ENCODE peak calls at places on chromosomes 3 and 15, in four cellular contexts. D is A549, U is sigmoid colon, G is ovary. H is an unnamed sample.
A peak's percentile ranks its signal among the peaks of the same experiment; 100 is the strongest.

GRCh38 chr3:11996500-11996899 is 7.7 kb upstream of the SYN2 start:
- DNase-seq in U (no peak), D (no peak), G (no peak), H (no peak)

GRCh38 chr3:115982121-115982520 is 358.8 kb downstream of the GAP43 start:
- DNase-seq in U (no peak), G (no peak), D (no peak), H (no peak)

GRCh38 chr15:64717735-64718495 is 57.5 kb downstream of the RBPMS2 start:
- DNase-seq in D (no peak), G (no peak), U (no peak), H (no peak)

GRCh38 chr15:97978408-97979130 is 18.1 kb downstream of the ARRDC4 start:
- DNase-seq in G (no peak), U (no peak), D (no peak), H (no peak)

GRCh38 chr3:62374375-62374876 is 1.1 kb upstream of the FEZF2 start:
- DNase-seq in U (no peak), G (no peak), D (no peak), H (no peak)

GRCh38 chr15:100332231-100332630 is 9.5 kb downstream of the ADAMTS17 start:
- DNase-seq in D (no peak), U (no peak), G (no peak), H (no peak)

GRCh38 chr3:28556195-28556594 is 207.6 kb upstream of the AZI2 start:
- DNase-seq in U (no peak), G (no peak), D (no peak), H (no peak)

GRCh38 chr15:57382222-57382621 is 5.9 kb downstream of the CGNL1 start:
- DNase-seq in G (no peak), D (no peak), U (no peak), H (no peak)

GRCh38 chr15:92155941-92156340 is 237.7 kb upstream of the ST8SIA2 start:
- DNase-seq in D (no peak), G (no peak), U (no peak), H (no peak)

GRCh38 chr3:189624130-189624529 is 7.1 kb upstream of the TP63 start:
- DNase-seq in U (no peak), D (no peak), G (no peak), H (no peak)

GRCh38 chr3:189625071-189625470 is 6.1 kb upstream of the TP63 start:
- DNase-seq in D (no peak), U (no peak), G (no peak), H (no peak)

GRCh38 chr3:189629803-189630455 is 1.3 kb upstream of the TP63 start:
- DNase-seq in G (no peak), D (no peak), U (no peak), H (no peak)

GRCh38 chr3:189625566-189625965 is 5.6 kb upstream of the TP63 start:
- DNase-seq in D (no peak), G (no peak), U (no peak), H (no peak)

GRCh38 chr3:189626286-189626685 is 4.9 kb upstream of the TP63 start:
- DNase-seq in D (no peak), G (no peak), U (no peak), H (no peak)
- TF ChIP-seq EP300 in D (no peak), G (no peak), U (no peak), H (no peak)

GRCh38 chr3:160477750-160478149 is 28.2 kb upstream of the TRIM59 start:
- DNase-seq in G (no peak), U (no peak), D (no peak), H (no peak)

GRCh38 chr3:160480931-160481330 is 31.3 kb upstream of the TRIM59 start:
- DNase-seq in G (no peak), D (no peak), U (no peak), H (no peak)

GRCh38 chr3:160481856-160482255 is 32.3 kb upstream of the TRIM59 start:
- DNase-seq in D (no peak), G (no peak), U (no peak), H (no peak)

GRCh38 chr3:160478338-160478737 is 28.8 kb upstream of the TRIM59 start:
- DNase-seq in D (no peak), G (no peak), U (no peak), H (no peak)

GRCh38 chr3:160479376-160479775 is 29.8 kb upstream of the TRIM59 start:
- DNase-seq in G (no peak), U (no peak), D (no peak), H (no peak)
- H3K27ac ChIP-seq in G (no peak overlapping the region), U (no peak overlapping the region), D (no peak overlapping the region), H (no peak overlapping the region)

DNA sequence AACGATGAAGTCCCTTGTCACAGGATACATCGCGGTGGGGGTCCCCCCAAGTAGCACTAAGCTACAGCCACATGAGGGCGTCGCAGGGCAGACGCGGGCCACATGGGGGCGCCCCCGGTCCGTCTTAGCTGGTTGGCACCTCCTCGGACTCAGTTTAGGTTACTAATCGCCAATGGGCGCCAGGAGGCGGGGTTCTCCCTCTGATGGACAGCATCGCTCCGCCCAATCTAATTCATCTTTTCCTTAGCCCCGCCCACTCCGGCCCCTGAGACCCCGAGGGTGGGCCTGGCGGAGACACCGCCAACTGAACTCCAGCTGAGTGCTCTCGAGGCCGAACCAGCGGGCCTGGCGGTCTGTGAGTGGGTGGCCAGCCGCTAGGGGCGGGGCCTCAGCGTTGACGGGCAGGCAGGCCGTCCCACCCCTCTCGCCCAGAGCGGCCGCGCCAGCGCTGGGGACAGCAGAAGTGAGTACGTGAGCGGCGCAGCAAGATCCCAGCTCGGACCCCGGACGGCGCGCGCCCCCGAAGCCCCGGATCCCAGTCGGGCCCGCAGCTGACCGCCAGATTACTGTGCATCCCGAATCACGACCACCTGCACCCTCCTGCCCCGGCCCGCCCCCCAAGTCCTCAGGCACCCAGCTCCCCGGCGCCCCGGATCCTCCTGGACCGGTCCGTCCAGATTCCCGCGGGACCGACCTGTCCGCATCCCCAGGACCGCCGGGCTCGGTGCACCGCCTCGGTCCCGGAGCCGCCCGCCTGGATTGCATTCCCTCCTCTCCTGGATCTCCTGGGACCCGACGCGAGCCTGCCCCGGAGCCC is at the start of gene EPHB3:
- DNase-seq in G (peak; percentile 100), U (peak; percentile 100), D (peak; percentile 96), H (peak; percentile 99)
- TF ChIP-seq EP300 in G (no peak), U (no peak), D (no peak), H (no peak)

GRCh38 chr3:72907851-72908620 is 20.2 kb downstream of the GXYLT2 start:
- DNase-seq in D (no peak), G (no peak), U (no peak), H (no peak)
- H3K27ac ChIP-seq in D (peak overlapping the region; percentile 68), G (no peak overlapping the region), U (peak overlapping the region; percentile 69), H (no peak overlapping the region)

GRCh38 chr3:184345678-184346144 is 8.3 kb downstream of the FAM131A start:
- DNase-seq in G (no peak), D (peak; percentile 72), U (no peak), H (peak; percentile 86)
- TF ChIP-seq EP300 in G (no peak), D (no peak), U (no peak), H (no peak)

GRCh38 chr3:16318216-16318615 is 53.2 kb downstream of the OXNAD1 start:
- DNase-seq in D (no peak), U (no peak), G (no peak), H (no peak)

GRCh38 chr3:16316847-16317560 is 52.0 kb downstream of the OXNAD1 start:
- DNase-seq in D (no peak), U (no peak), G (no peak), H (no peak)

GRCh38 chr3:16316396-16316795 is 51.4 kb downstream of the OXNAD1 start:
- DNase-seq in D (no peak), G (no peak), U (no peak), H (no peak)

GRCh38 chr3:16319307-16319706 is 54.3 kb downstream of the OXNAD1 start:
- DNase-seq in U (no peak), D (peak; percentile 21), G (no peak), H (no peak)

DNA sequence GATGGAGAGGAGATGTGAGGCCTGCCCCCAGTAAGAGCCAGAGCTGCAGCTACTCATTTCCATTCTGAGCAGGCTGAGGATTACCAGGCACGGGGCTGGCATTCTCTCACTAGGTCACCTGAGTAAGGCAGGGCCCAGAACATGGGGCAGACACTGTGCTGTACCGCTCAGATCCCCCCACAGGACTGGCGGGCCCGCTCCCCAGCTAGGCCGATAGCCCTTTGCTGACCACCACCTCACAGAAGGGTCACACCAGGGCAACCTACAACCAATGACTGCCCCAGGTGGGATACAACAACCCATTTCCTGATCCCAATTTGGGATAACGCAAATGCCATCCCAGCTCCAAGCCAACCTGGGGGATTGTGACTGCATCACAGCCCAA is 52.5 kb downstream of the OXNAD1 start:
- DNase-seq in D (no peak), G (no peak), U (no peak), H (no peak)
- H3K27ac ChIP-seq in D (no peak overlapping the region), G (no peak overlapping the region), U (peak overlapping the region; percentile 63), H (no peak overlapping the region)

H was measured in transverse colon.